ENCODE peak calls at places on chromosomes 12 and 14, in ten cellular contexts. A is hepatocyte, T is OCI-LY7, I is fibroblast of the aortic adventitia, E is ascending aorta, L is cardiac fibroblast, M is astrocyte of the spinal cord, H is bronchial epithelial cell, Q is fibroblast of lung, G is choroid plexus epithelial cell. N is an unnamed sample.

GRCh38 chr12:3218846-3219632 is 141.9 kb downstream of the TSPAN9 start:
- DNase-seq in M (no peak), G (no peak), E (no peak), I (no peak), L (no peak), H (no peak), Q (no peak), T (no peak), A (no peak), N (no peak)

GRCh38 chr12:104467346-104467837 is 10.6 kb downstream of the CHST11 start:
- DNase-seq in I (no peak), M (no peak), E (no peak), A (no peak), T (no peak), H (no peak), L (no peak), G (no peak), Q (no peak), N (no peak)

GRCh38 chr12:77190022-77190421 is 124.7 kb upstream of the E2F7 start:
- DNase-seq in E (no peak), A (no peak), M (peak; percentile 91), G (peak; percentile 84), L (peak; percentile 89), T (no peak), Q (peak; percentile 93), H (peak; percentile 21), I (peak; percentile 93), N (peak; percentile 16)

GRCh38 chr12:118290130-118290529 is 82.6 kb downstream of the TAOK3 start:
- DNase-seq in A (peak; percentile 7), H (no peak), T (no peak), I (peak; percentile 51), G (peak; percentile 83), M (peak; percentile 15), E (no peak), Q (peak; percentile 45), L (peak; percentile 15), N (no peak)

GRCh38 chr12:112096667-112097066 is 11.9 kb downstream of the NAA25 start:
- DNase-seq in Q (peak; percentile 82), M (peak; percentile 62), L (peak; percentile 84), G (peak; percentile 63), E (no peak), T (no peak), I (peak; percentile 49), H (peak; percentile 98), A (peak; percentile 19), N (no peak)

GRCh38 chr12:127654383-127654985 is 612.5 kb upstream of the TMEM132C start:
- DNase-seq in H (no peak), A (no peak), I (no peak), T (no peak), L (no peak), Q (peak; percentile 60), M (no peak), E (no peak), G (no peak), N (no peak)

GRCh38 chr14:105733081-105734065 is 207.0 kb downstream of the TMEM121 start:
- DNase-seq in I (no peak), A (no peak), M (no peak), E (no peak), G (no peak), L (no peak), H (no peak), T (no peak), Q (no peak), N (no peak)

GRCh38 chr14:91496790-91497189 is 13.3 kb downstream of the PPP4R3A start:
- DNase-seq in L (no peak), E (no peak), I (no peak), G (no peak), T (no peak), A (no peak), M (no peak), Q (no peak), H (peak; percentile 23), N (no peak)

GRCh38 chr12:80559766-80560165 is 115.7 kb downstream of the PTPRQ start:
- DNase-seq in Q (no peak), L (no peak), T (peak; percentile 17), H (no peak), I (no peak), A (no peak), G (no peak), M (no peak), E (no peak), N (no peak)

DNA sequence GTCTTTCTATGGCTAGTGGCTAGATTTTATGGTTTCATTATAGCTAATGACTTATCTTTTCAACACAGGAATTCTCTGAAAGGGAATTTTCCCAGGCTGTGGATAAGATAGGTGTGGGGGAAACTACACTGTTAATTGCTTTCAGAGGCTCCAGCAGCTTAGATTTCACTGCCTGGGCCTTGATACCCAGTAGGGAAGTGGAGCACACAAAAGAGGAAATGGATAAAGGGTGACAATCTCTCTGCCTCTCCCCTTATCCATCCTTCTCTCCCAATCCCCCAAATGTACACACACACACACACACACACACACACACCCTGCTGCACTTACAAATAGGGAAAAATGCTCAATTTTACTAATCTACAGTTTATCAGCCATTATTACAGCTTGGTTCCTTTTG is 19.1 kb downstream of the SIX4 start:
- DNase-seq in Q (no peak), L (no peak), G (no peak), I (no peak), T (no peak), A (no peak), M (no peak), H (no peak), E (no peak), N (no peak)
- H3K4me3 ChIP-seq in Q (no peak overlapping the region), L (no peak overlapping the region), G (no peak overlapping the region), I (no peak overlapping the region), T (no peak overlapping the region), A (no peak overlapping the region), M (no peak overlapping the region), H (no peak overlapping the region), E (no peak overlapping the region), N (no peak overlapping the region)

GRCh38 chr14:95523818-95524448 is 7.5 kb upstream of the SYNE3 start:
- DNase-seq in A (no peak), E (no peak), Q (no peak), M (peak; percentile 87), T (peak; percentile 31), G (peak; percentile 88), L (peak; percentile 92), H (peak; percentile 55), I (peak; percentile 87), N (no peak)
- TF ChIP-seq CTCF in A (no peak), E (no peak), Q (no peak), M (peak; percentile 8), T (peak; percentile 8), G (peak; percentile 16), L (peak; percentile 12), H (peak; percentile 27), I (no peak), N (no peak)

DNA sequence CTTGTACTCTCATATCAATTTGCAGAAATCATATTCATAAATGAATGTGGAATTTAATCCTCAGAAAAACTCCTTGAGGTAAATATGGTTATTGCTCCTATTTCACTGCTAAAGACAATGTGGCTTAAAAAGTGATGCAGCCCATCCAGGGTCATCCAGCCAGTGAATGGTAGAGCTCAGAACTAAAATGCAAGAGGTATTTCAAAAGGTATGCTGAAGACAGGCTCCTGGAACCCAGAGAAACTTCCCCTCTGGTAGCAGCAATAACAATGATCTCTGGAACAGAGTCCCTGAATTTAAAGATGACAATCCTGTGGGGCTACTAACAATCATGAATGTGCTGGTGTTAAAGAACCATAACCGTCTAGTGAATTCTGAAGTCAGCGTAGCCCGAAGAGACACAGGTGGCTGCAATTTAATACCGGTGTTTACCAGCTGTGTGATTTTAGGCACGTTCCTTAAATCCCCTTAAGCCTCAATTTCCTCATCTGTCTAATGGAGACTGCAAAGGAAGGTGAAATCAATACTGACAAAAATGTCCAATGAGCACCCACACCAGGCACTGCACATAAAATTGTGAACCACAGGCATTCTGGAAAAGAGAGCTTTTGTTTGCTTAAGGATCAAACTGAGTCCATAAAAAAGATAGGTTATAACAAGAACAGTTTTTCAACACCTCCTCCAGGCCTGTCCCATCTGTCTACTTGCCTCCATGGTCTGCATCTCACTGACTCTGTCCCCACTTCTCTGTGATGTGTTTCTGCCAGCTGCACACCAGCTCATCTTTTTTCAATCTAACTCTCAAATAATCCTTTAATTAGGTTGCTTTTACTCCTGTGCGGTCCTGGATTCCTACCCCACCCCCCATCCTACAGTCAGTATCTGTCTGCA is 10.5 kb downstream of the TM7SF3 start:
- DNase-seq in I (no peak), M (no peak), E (no peak), G (no peak), H (no peak), T (peak; percentile 62), L (no peak), Q (no peak), A (no peak), N (no peak)
- H3K4me3 ChIP-seq in I (no peak overlapping the region), M (no peak overlapping the region), E (no peak overlapping the region), G (no peak overlapping the region), H (no peak overlapping the region), T (peak overlapping the region; percentile 53), L (no peak overlapping the region), Q (no peak overlapping the region), A (no peak overlapping the region), N (no peak overlapping the region)

GRCh38 chr12:109800536-109800935 is 32.7 kb downstream of the TRPV4 start:
- DNase-seq in E (no peak), M (no peak), T (no peak), G (no peak), L (no peak), Q (no peak), I (no peak), H (no peak), A (no peak), N (no peak)

GRCh38 chr12:109795023-109795422 is 38.2 kb downstream of the TRPV4 start:
- DNase-seq in M (no peak), G (peak; percentile 34), Q (peak; percentile 44), E (no peak), H (peak; percentile 83), L (peak; percentile 86), I (peak; percentile 71), A (no peak), T (no peak), N (no peak)

GRCh38 chr12:109796057-109796456 is 37.1 kb downstream of the TRPV4 start:
- DNase-seq in G (no peak), A (no peak), T (no peak), M (no peak), H (no peak), E (no peak), Q (no peak), L (no peak), I (no peak), N (no peak)

GRCh38 chr12:109798691-109799090 is 34.5 kb downstream of the TRPV4 start:
- DNase-seq in A (no peak), T (no peak), L (no peak), E (no peak), G (no peak), M (no peak), I (no peak), Q (no peak), H (no peak), N (no peak)

DNA sequence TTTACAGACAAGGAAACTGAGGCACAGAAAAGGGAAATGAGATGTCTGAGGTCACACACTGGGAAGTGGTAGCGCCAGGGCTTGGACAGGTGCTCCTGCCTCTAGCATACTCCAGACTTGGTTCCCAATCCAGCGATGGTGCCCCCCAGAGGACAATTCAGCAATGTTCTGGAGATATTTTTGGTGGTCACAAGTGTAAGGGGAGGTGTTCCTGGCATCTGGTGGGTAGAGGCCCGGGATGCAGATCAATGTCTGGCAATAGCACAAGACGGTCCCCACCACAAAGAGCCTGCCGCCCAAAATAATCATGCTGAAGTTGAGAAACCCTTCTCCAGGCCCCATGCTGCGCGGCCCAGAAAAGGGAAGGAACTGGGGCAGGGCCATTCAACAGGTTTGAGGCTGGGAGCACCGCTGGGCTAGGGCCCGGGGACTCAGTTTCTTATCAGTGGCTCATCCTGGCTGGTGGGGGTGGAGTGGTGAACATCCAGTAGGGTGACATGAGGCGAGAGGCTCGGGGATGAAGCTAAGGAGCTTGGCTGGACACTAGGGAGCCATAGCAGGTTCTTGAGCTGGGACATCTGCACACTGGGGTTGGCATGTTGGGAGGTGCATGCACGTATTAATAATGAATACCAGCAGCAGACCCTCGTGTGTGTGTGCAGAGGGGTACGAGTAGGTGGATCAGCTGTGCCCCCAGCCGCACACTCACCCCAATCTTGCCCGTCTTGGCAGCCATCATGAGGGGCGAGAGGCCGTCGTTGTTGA is 35.1 kb downstream of the TRPV4 start:
- DNase-seq in M (no peak), Q (no peak), A (no peak), T (peak; percentile 21), E (no peak), H (no peak), I (no peak), G (no peak), L (no peak), N (no peak)
- TF ChIP-seq CTCF in M (no peak), Q (peak; percentile 19), A (no peak), T (peak; percentile 72), E (no peak), H (peak; percentile 8), I (peak; percentile 10), G (peak; percentile 48), L (peak; percentile 28), N (peak; percentile 33)